ENCODE peak calls at places on chromosomes 3 and 15, in four cellular contexts. S is IMR-90, W is cardiac muscle cell, Z is dorsolateral prefrontal cortex. F is an unnamed sample.

GRCh38 chr15:41923424-41923999 is 29.7 kb upstream of the SPTBN5 start:
- DNase-seq in Z (no peak), W (no peak), S (no peak), F (no peak)

GRCh38 chr3:192835818-192836468 is 81.7 kb downstream of the MB21D2 start:
- DNase-seq in S (peak; percentile 71), Z (no peak), W (no peak), F (no peak)

GRCh38 chr3:40054568-40055222 is 245.3 kb downstream of the MYRIP start:
- DNase-seq in W (no peak), Z (no peak), S (no peak), F (no peak)

GRCh38 chr3:120559228-120560061 is 36.7 kb upstream of the NDUFB4 start:
- DNase-seq in W (peak; percentile 56), S (peak; percentile 85), Z (no peak), F (no peak)

GRCh38 chr3:160179906-160180305 is 45.3 kb upstream of the C3orf80 start:
- DNase-seq in S (no peak), W (no peak), Z (no peak), F (no peak)

GRCh38 chr15:70672081-70672480 is 91.3 kb downstream of the UACA start:
- DNase-seq in S (no peak), Z (no peak), W (no peak), F (no peak)

GRCh38 chr3:33884204-33884561 is 85.8 kb downstream of the PDCD6IP start:
- DNase-seq in Z (peak; percentile 52), S (no peak), W (peak; percentile 21), F (no peak)

GRCh38 chr3:177589921-177590336 is 392.6 kb upstream of the TBL1XR1 start:
- DNase-seq in S (peak; percentile 93), W (no peak), Z (no peak), F (peak; percentile 18)

GRCh38 chr3:189157232-189158007 is 14.4 kb upstream of the TPRG1 start:
- DNase-seq in S (no peak), W (no peak), Z (no peak), F (no peak)

GRCh38 chr3:146817705-146818104 is 212.6 kb upstream of the PLSCR5 start:
- DNase-seq in S (peak; percentile 16), Z (no peak), W (peak; percentile 41), F (no peak)

GRCh38 chr3:150611666-150612065 is 8.5 kb downstream of the SELENOT start:
- DNase-seq in W (no peak), Z (no peak), S (no peak), F (no peak)

GRCh38 chr3:13574083-13574797 is 25.3 kb downstream of the FBLN2 start:
- DNase-seq in W (peak; percentile 36), S (no peak), Z (no peak), F (no peak)

GRCh38 chr3:192923731-192924130 is 6.1 kb upstream of the MB21D2 start:
- DNase-seq in W (no peak), Z (no peak), S (no peak), F (no peak)

GRCh38 chr3:128273841-128274573 is 120.7 kb downstream of the EEFSEC start:
- DNase-seq in S (no peak), W (no peak), Z (no peak), F (no peak)

GRCh38 chr3:183253961-183254815 is 1.1 kb downstream of the B3GNT5 start:
- DNase-seq in Z (no peak), W (peak; percentile 45), S (peak; percentile 12), F (no peak)

GRCh38 chr3:37096292-37096691 is 78.1 kb downstream of the LRRFIP2 start:
- DNase-seq in S (peak; percentile 78), Z (no peak), W (no peak), F (no peak)

GRCh38 chr3:134252766-134253165 is 2.1 kb upstream of the RYK start:
- DNase-seq in W (no peak), Z (no peak), S (no peak), F (no peak)

GRCh38 chr15:45522179-45522930 is at the start of gene SLC30A4:
- DNase-seq in W (peak; percentile 74), S (peak; percentile 42), Z (peak; percentile 56), F (no peak)

GRCh38 chr15:28991236-28992171 is 105.7 kb downstream of the APBA2 start:
- DNase-seq in Z (peak; percentile 62), S (no peak), W (peak; percentile 25), F (no peak)

GRCh38 chr3:189911001-189911400 is 209.7 kb downstream of the P3H2 start:
- DNase-seq in W (no peak), Z (no peak), S (no peak), F (no peak)

GRCh38 chr3:4313606-4314308 is 10.6 kb downstream of the SETMAR start:
- DNase-seq in W (no peak), S (peak; percentile 54), Z (no peak), F (no peak)

GRCh38 chr3:66378256-66378655 is 122.6 kb downstream of the LRIG1 start:
- DNase-seq in W (peak; percentile 36), S (peak; percentile 26), Z (no peak), F (no peak)

GRCh38 chr3:187767266-187768032 is 22.2 kb upstream of the BCL6 start:
- DNase-seq in W (no peak), S (peak; percentile 93), Z (no peak), F (no peak)

GRCh38 chr15:99437315-99438221 is 128.2 kb upstream of the MEF2A start:
- DNase-seq in Z (peak; percentile 26), W (no peak), S (no peak), F (no peak)

GRCh38 chr3:9934993-9935392 is 1.4 kb downstream of the CRELD1 start:
- DNase-seq in W (no peak), Z (no peak), S (no peak), F (no peak)

GRCh38 chr3:127822836-127823589 is 698 bp upstream of the MGLL start:
- DNase-seq in S (peak; percentile 33), Z (peak; percentile 42), W (peak; percentile 47), F (no peak)

GRCh38 chr15:52788099-52788986 is 1.8 kb downstream of the ONECUT1 start:
- DNase-seq in Z (no peak), S (no peak), W (no peak), F (no peak)

GRCh38 chr15:52790166-52790708 is at the start of gene ONECUT1:
- DNase-seq in W (peak; percentile 84), S (peak; percentile 2), Z (no peak), F (no peak)

GRCh38 chr15:52789601-52790165 is 453 bp downstream of the ONECUT1 start:
- DNase-seq in S (peak; percentile 10), W (peak; percentile 51), Z (no peak), F (no peak)

GRCh38 chr15:52787549-52788098 is 2.5 kb downstream of the ONECUT1 start:
- DNase-seq in S (no peak), W (no peak), Z (no peak), F (no peak)

GRCh38 chr15:52789008-52789600 is 1.0 kb downstream of the ONECUT1 start:
- DNase-seq in Z (no peak), W (no peak), S (no peak), F (no peak)
- H3K27me3 ChIP-seq in Z (peaks cover 91% of the 10 kb centered on the region), W (peaks cover 99% of the 10 kb centered on the region), S (peaks cover 93% of the 10 kb centered on the region), F (peaks cover 25% of the 10 kb centered on the region)

GRCh38 chr3:184380210-184380626 is 364 bp downstream of the CHRD start:
- DNase-seq in W (peak; percentile 83), Z (no peak), S (no peak), F (no peak)
- H3K27me3 ChIP-seq in W (peaks cover 14% of the 10 kb centered on the region), Z (no peaks in the 10 kb centered on the region), S (peaks cover 83% of the 10 kb centered on the region), F (peaks cover 12% of the 10 kb centered on the region)

DNA sequence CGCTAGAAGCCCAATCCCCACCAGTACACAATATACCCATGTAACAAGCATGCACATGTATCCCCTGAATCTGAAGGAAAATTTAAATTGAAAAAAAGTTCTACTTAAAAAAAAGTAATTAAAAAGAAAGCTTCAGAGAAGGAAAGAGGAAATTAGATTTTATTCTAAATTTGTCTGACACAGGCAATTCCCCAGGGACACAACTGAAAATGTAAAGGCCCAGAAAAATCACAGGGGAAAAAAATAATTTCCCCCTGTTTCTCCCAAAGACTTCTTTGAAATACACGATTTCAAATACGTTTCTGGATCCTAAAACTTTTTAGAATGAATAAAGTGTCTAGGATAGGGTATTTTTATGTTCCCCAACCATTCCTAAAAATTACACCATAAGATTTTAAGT is 42.9 kb downstream of the SEMA5B start:
- DNase-seq in S (no peak), Z (no peak), W (no peak), F (no peak)
- H3K27me3 ChIP-seq in S (peaks cover 63% of the 10 kb centered on the region), Z (peaks cover 11% of the 10 kb centered on the region), W (no peaks in the 10 kb centered on the region), F (peaks cover 20% of the 10 kb centered on the region)

GRCh38 chr15:85878866-85879265 is 84.1 kb upstream of the KLHL25 start:
- DNase-seq in S (no peak), W (no peak), Z (no peak), F (no peak)

GRCh38 chr15:85874236-85874635 is 79.5 kb upstream of the KLHL25 start:
- DNase-seq in Z (no peak), W (no peak), S (no peak), F (no peak)

GRCh38 chr15:85880501-85881190 is 85.9 kb upstream of the KLHL25 start:
- DNase-seq in S (no peak), W (no peak), Z (no peak), F (no peak)

GRCh38 chr15:85875756-85876155 is 81.0 kb upstream of the KLHL25 start:
- DNase-seq in W (no peak), S (no peak), Z (no peak), F (no peak)

GRCh38 chr15:85879334-85880163 is 84.8 kb upstream of the KLHL25 start:
- DNase-seq in S (no peak), Z (no peak), W (no peak), F (no peak)
- H3K27me3 ChIP-seq in S (no peaks in the 10 kb centered on the region), Z (peaks cover 24% of the 10 kb centered on the region), W (peaks cover 7% of the 10 kb centered on the region), F (peaks cover 32% of the 10 kb centered on the region)

GRCh38 chr3:113057117-113057516 is 66.3 kb downstream of the GTPBP8 start:
- DNase-seq in W (no peak), S (no peak), Z (no peak), F (no peak)
- H3K27me3 ChIP-seq in W (no peaks in the 10 kb centered on the region), S (peaks cover 17% of the 10 kb centered on the region), Z (no peaks in the 10 kb centered on the region), F (peaks cover 5% of the 10 kb centered on the region)

F was measured in Panc1.